ENCODE peak calls at places on chromosomes 3 and 15, in four cellular contexts. K is mammary epithelial cell, X is upper lobe of right lung, W is GM12865. P is an unnamed sample.

GRCh38 chr15:63059075-63059474 is 16.5 kb downstream of the TPM1 start:
- DNase-seq in K (no peak), X (no peak), W (no peak), P (no peak)

GRCh38 chr15:33298631-33299030 is 12.1 kb upstream of the RYR3 start:
- DNase-seq in K (peak; percentile 88), W (no peak), X (no peak), P (no peak)

GRCh38 chr15:87733005-87733404 is 523.5 kb downstream of the NTRK3 start:
- DNase-seq in W (no peak), X (no peak), K (no peak), P (peak; percentile 21)

GRCh38 chr3:147958754-147959153 is 549.6 kb downstream of the ZIC1 start:
- DNase-seq in K (no peak), X (no peak), W (no peak), P (no peak)

GRCh38 chr15:98416222-98416835 is 232.0 kb upstream of the IGF1R start:
- DNase-seq in K (no peak), W (no peak), X (no peak), P (no peak)

GRCh38 chr15:37083610-37084009 is 16.7 kb downstream of the MEIS2 start:
- DNase-seq in X (no peak), K (no peak), W (no peak), P (no peak)

GRCh38 chr3:133535971-133536634 is 37.4 kb upstream of the CDV3 start:
- DNase-seq in X (no peak), K (peak; percentile 85), W (no peak), P (peak; percentile 95)

GRCh38 chr15:89575656-89576416 is 567 bp downstream of the TICRR start:
- DNase-seq in K (peak; percentile 37), X (no peak), W (peak; percentile 59), P (no peak)

DNA sequence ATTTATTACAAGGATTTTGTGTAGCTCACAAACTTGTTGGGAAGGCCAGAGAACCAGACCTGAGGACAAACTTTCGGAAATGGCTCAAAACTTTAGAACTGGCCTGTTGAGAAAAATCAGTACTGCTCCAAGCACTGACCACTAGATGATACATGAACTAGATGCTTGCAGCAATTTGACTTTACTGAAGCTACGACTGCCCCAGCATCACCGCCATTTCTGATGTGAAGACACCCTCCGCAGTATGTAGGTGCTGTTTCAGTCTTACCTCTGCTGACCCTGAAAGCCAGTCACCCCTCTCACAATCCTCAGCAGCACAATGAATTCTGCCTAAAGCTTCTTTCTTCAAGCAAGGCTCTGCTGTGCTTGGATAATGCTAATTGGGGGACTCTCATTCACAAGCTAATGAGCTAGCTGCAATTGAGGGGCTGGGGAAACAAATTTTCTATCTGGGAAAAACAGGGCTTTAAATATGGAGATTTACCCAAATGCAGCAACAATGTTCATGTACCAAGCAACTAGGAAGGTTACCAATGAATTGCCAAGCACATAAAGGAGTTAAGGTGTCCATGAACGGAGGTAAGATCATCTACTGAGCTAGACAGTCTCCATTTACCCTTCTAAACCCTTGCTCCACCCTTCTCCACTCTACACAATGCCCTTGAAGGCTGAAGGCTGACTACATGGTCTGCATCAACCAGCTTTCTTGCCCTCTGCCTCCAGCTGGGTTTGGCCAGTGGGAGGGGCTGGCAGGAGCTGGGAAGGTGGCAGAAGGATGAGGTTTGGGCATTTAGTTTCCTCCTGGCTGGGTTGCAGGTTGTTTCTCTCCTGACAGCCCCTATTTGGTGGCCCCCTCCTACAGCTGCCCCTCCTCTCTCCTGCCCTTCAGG is 53.2 kb upstream of the FSTL1 start:
- DNase-seq in W (no peak), X (no peak), K (no peak), P (no peak)
- H3K4me3 ChIP-seq in W (no peak overlapping the region), X (no peak overlapping the region), K (no peak overlapping the region), P (no peak overlapping the region)

GRCh38 chr15:79218588-79219200 is 63.8 kb upstream of the ANKRD34C start:
- DNase-seq in X (no peak), K (no peak), W (no peak), P (peak; percentile 14)
- TF ChIP-seq CTCF in X (peak; percentile 20), K (peak; percentile 53), W (peak; percentile 10), P (peak; percentile 42)

DNA sequence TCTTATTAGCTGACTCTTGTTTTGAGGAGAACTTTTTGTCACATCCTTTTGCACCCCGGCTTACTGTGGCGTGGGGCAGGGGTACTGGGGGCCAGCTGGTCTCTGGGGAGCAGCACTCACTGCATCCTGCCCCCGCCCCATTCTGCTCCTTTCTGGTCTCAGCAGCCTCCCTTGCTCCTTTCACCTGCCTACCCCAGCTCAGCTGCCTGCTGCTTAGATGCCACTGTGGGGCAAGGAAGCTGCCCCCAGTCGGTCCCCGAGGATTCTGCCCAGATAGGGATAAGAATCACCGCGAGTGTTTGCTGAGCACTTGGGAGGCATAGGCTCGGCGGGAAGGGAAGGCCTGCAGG is 32.0 kb downstream of the APBA2 start:
- DNase-seq in W (no peak), X (no peak), K (no peak), P (no peak)
- H3K4me3 ChIP-seq in W (no peak overlapping the region), X (no peak overlapping the region), K (no peak overlapping the region), P (no peak overlapping the region)

GRCh38 chr3:113625724-113626348 is 70.6 kb downstream of the USF3 start:
- DNase-seq in X (no peak), W (no peak), K (no peak), P (no peak)

GRCh38 chr3:113628316-113628715 is 68.1 kb downstream of the USF3 start:
- DNase-seq in W (no peak), X (no peak), K (no peak), P (no peak)

GRCh38 chr3:113628788-113629187 is 67.7 kb downstream of the USF3 start:
- DNase-seq in K (no peak), X (no peak), W (no peak), P (no peak)

GRCh38 chr3:113623827-113624226 is 72.6 kb downstream of the USF3 start:
- DNase-seq in X (no peak), W (no peak), K (no peak), P (no peak)

GRCh38 chr3:113626513-113627371 is 69.7 kb downstream of the USF3 start:
- DNase-seq in X (no peak), K (peak; percentile 55), W (peak; percentile 49), P (peak; percentile 72)
- TF ChIP-seq CTCF in X (peak; percentile 77), K (peak; percentile 99), W (peak; percentile 53), P (peak; percentile 99)

GRCh38 chr3:127754411-127755304 is 67.7 kb downstream of the MGLL start:
- DNase-seq in X (no peak), K (no peak), W (peak; percentile 80), P (no peak)
- H3K4me3 ChIP-seq in X (no peak overlapping the region), K (no peak overlapping the region), W (peak overlapping the region; percentile 66), P (no peak overlapping the region)

GRCh38 chr3:123071146-123071545 is 4.3 kb downstream of the PDIA5 start:
- DNase-seq in K (no peak), X (no peak), W (no peak), P (peak; percentile 69)
- TF ChIP-seq CTCF in K (peak; percentile 14), X (no peak), W (peak; percentile 5), P (peak; percentile 42)

DNA sequence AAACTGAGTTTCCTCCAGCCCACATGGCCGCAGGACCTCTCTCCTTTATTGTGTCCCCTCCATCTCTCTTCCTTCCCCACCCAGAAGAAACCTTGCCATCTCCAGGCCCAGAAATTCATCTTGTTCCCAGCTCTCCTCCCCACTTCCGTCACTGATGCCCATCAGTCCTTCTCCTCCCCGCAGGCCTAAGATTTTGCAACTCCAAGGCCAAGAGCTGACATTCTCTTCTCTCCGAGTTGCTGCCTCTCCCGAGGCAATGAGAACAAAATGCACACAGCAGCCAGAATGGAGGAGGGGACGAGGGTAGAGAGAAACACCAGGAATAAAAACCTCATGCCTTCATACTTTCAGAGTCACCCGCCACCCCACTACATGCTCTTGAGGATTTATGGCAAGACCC is 526.5 kb upstream of the PROK2 start:
- DNase-seq in W (no peak), X (no peak), K (no peak), P (no peak)
- H3K4me3 ChIP-seq in W (no peak overlapping the region), X (no peak overlapping the region), K (no peak overlapping the region), P (no peak overlapping the region)

GRCh38 chr3:119433613-119434325 is 29.6 kb downstream of the TMEM39A start:
- DNase-seq in W (no peak), K (no peak), X (no peak), P (no peak)

GRCh38 chr3:119427669-119428068 is 35.7 kb downstream of the TMEM39A start:
- DNase-seq in K (no peak), W (no peak), X (no peak), P (peak; percentile 25)

GRCh38 chr3:119428538-119428937 is 34.9 kb downstream of the TMEM39A start:
- DNase-seq in K (no peak), W (peak; percentile 11), X (no peak), P (no peak)
- TF ChIP-seq CTCF in K (no peak), W (no peak), X (no peak), P (peak; percentile 1)

GRCh38 chr3:129560931-129561594 is 18.1 kb downstream of the H1-8 start:
- DNase-seq in X (peak; percentile 82), W (no peak), K (no peak), P (peak; percentile 85)
- H3K4me3 ChIP-seq in X (no peak overlapping the region), W (no peak overlapping the region), K (no peak overlapping the region), P (no peak overlapping the region)